ENCODE peak calls at places on chromosome 22, in nine cellular contexts. I is M059J, H is choroid plexus epithelial cell, S is epithelial cell of esophagus, Y is GM03348, X is WTC11, J is OCI-LY7, B is NCI-H146, W is endothelial cell of umbilical vein. M is an unnamed sample.

GRCh38 chr22:20316844-20317401 is 2.9 kb downstream of the DGCR6L start:
- DNase-seq in H (no peak), B (no peak), J (no peak), Y (no peak), W (no peak), S (no peak), I (no peak), X (peak), M (no peak)

GRCh38 chr22:46175631-46176030 is 25.3 kb downstream of the PPARA start:
- DNase-seq in I (peak), B (no peak), J (no peak), Y (peak), W (no peak), X (no peak), H (no peak), S (peak), M (no peak)

GRCh38 chr22:41922940-41923594 is 3.5 kb downstream of the TNFRSF13C start:
- DNase-seq in J (no peak), W (no peak), Y (no peak), H (no peak), B (no peak), I (no peak), S (no peak), X (no peak), M (no peak)

GRCh38 chr22:37079668-37080171 is 28.2 kb downstream of the KCTD17 start:
- DNase-seq in J (no peak), H (peak), B (no peak), Y (no peak), I (peak), W (peak), S (no peak), X (no peak), M (no peak)

GRCh38 chr22:46145896-46146295 is 4.4 kb upstream of the PPARA start:
- DNase-seq in S (no peak), J (no peak), I (no peak), Y (no peak), H (no peak), B (no peak), W (no peak), X (no peak), M (no peak)

GRCh38 chr22:29524440-29525191 is 28.9 kb downstream of the THOC5 start:
- DNase-seq in J (peak), X (peak), B (peak), W (peak), Y (peak), I (peak), H (peak), S (peak), M (peak)

GRCh38 chr22:39343259-39344045 is 6.3 kb upstream of the SYNGR1 start:
- DNase-seq in W (peak), J (peak), X (peak), I (peak), Y (peak), S (peak), B (peak), H (peak), M (peak)

GRCh38 chr22:20440637-20441591 is 3.3 kb upstream of the SCARF2 start:
- DNase-seq in H (no peak), W (no peak), Y (no peak), J (no peak), X (no peak), S (no peak), B (no peak), I (no peak), M (no peak)

GRCh38 chr22:43424865-43425630 is 13.2 kb downstream of the MPPED1 start:
- DNase-seq in J (no peak), X (no peak), W (no peak), H (no peak), Y (no peak), S (no peak), B (no peak), I (no peak), M (no peak)

GRCh38 chr22:28034145-28034759 is 115.2 kb upstream of the PITPNB start:
- DNase-seq in I (no peak), H (no peak), J (no peak), S (no peak), Y (no peak), W (no peak), X (no peak), B (no peak), M (no peak)

GRCh38 chr22:27648074-27648473 is 153.5 kb downstream of the MN1 start:
- DNase-seq in X (no peak), S (no peak), J (no peak), B (no peak), I (no peak), H (no peak), W (no peak), Y (no peak), M (no peak)

GRCh38 chr22:30279389-30279788 is 9.9 kb downstream of the CASTOR1 start:
- DNase-seq in I (no peak), J (no peak), H (no peak), Y (peak), B (no peak), W (no peak), X (no peak), S (no peak), M (no peak)

GRCh38 chr22:49177666-49178065 is 650.0 kb downstream of the BRD1 start:
- DNase-seq in X (no peak), B (no peak), S (no peak), J (no peak), W (no peak), Y (no peak), H (no peak), I (no peak), M (no peak)

GRCh38 chr22:20584872-20585639 is 77.6 kb downstream of the MED15 start:
- DNase-seq in J (no peak), S (no peak), Y (no peak), I (no peak), X (no peak), W (no peak), B (no peak), H (no peak), M (no peak)

GRCh38 chr22:33314316-33314715 is 256.1 kb upstream of the SYN3 start:
- DNase-seq in Y (no peak), S (no peak), I (no peak), J (no peak), H (no peak), W (no peak), X (no peak), B (no peak), M (no peak)

GRCh38 chr22:23818541-23818940 is 20.3 kb downstream of the DERL3 start:
- DNase-seq in W (no peak), B (no peak), Y (no peak), J (no peak), H (no peak), I (no peak), S (no peak), X (no peak), M (no peak)

GRCh38 chr22:32413715-32414114 is 1.7 kb upstream of the RTCB start:
- DNase-seq in Y (peak), W (peak), X (no peak), H (peak), B (peak), J (peak), I (peak), S (peak), M (peak)

GRCh38 chr22:41762980-41763779 is 37.3 kb upstream of the CCDC134 start:
- DNase-seq in I (no peak), H (peak), Y (no peak), J (peak), W (peak), X (peak), B (peak), S (peak), M (no peak)

M was measured in RWPE1.